ENCODE peak calls at places on chromosomes 2 and 18, in ten cellular contexts. One of them, this sample, is unnamed.

GRCh38 chr18:10036479-10036878 is 122.7 kb downstream of the VAPA start:
- DNase-seq in astrocyte of the spinal cord: no peak
- DNase-seq in psoas muscle: no peak
- DNase-seq in AG04449: no peak
- DNase-seq in prostate gland: no peak
- DNase-seq in AG10803: peak
- DNase-seq in fibroblast of lung: no peak
- DNase-seq in right atrium auricular region: no peak
- DNase-seq in aorta: no peak
- DNase-seq in A673: no peak
- DNase-seq in this sample: no peak

GRCh38 chr2:950627-950992 is at the start of gene SNTG2:
- DNase-seq in astrocyte of the spinal cord: no peak
- DNase-seq in psoas muscle: peak
- DNase-seq in AG04449: no peak
- DNase-seq in prostate gland: peak
- DNase-seq in AG10803: peak
- DNase-seq in fibroblast of lung: no peak
- DNase-seq in right atrium auricular region: no peak
- DNase-seq in aorta: no peak
- DNase-seq in A673: peak
- DNase-seq in this sample: no peak

GRCh38 chr2:186042207-186043028 is 303.8 kb downstream of the FSIP2 start:
- DNase-seq in astrocyte of the spinal cord: no peak
- DNase-seq in psoas muscle: no peak
- DNase-seq in AG04449: no peak
- DNase-seq in prostate gland: no peak
- DNase-seq in AG10803: no peak
- DNase-seq in fibroblast of lung: no peak
- DNase-seq in right atrium auricular region: no peak
- DNase-seq in aorta: peak
- DNase-seq in A673: no peak
- DNase-seq in this sample: no peak

GRCh38 chr18:28132084-28132483 is 44.8 kb downstream of the CDH2 start:
- DNase-seq in astrocyte of the spinal cord: no peak
- DNase-seq in psoas muscle: no peak
- DNase-seq in AG04449: no peak
- DNase-seq in prostate gland: no peak
- DNase-seq in AG10803: no peak
- DNase-seq in fibroblast of lung: no peak
- DNase-seq in right atrium auricular region: no peak
- DNase-seq in aorta: no peak
- DNase-seq in A673: no peak
- DNase-seq in this sample: no peak

GRCh38 chr2:96888082-96889011 is 18.5 kb upstream of the SEMA4C start:
- DNase-seq in astrocyte of the spinal cord: no peak
- DNase-seq in psoas muscle: peak
- DNase-seq in AG04449: no peak
- DNase-seq in prostate gland: peak
- DNase-seq in AG10803: no peak
- DNase-seq in fibroblast of lung: no peak
- DNase-seq in right atrium auricular region: no peak
- DNase-seq in aorta: no peak
- DNase-seq in A673: no peak
- DNase-seq in this sample: no peak

GRCh38 chr2:71060871-71061270 is 7.6 kb upstream of the NAGK start:
- DNase-seq in astrocyte of the spinal cord: no peak
- DNase-seq in psoas muscle: no peak
- DNase-seq in AG04449: no peak
- DNase-seq in prostate gland: no peak
- DNase-seq in AG10803: peak
- DNase-seq in fibroblast of lung: no peak
- DNase-seq in right atrium auricular region: no peak
- DNase-seq in aorta: no peak
- DNase-seq in A673: peak
- DNase-seq in this sample: no peak

GRCh38 chr2:25043241-25043867 is 1.5 kb downstream of the EFR3B start:
- DNase-seq in astrocyte of the spinal cord: peak
- DNase-seq in psoas muscle: no peak
- DNase-seq in AG04449: peak
- DNase-seq in prostate gland: no peak
- DNase-seq in AG10803: peak
- DNase-seq in fibroblast of lung: peak
- DNase-seq in right atrium auricular region: no peak
- DNase-seq in aorta: peak
- DNase-seq in A673: peak
- DNase-seq in this sample: peak

GRCh38 chr18:48770243-48770642 is 180.5 kb downstream of the SMAD7 start:
- DNase-seq in astrocyte of the spinal cord: no peak
- DNase-seq in psoas muscle: no peak
- DNase-seq in AG04449: no peak
- DNase-seq in prostate gland: no peak
- DNase-seq in AG10803: no peak
- DNase-seq in fibroblast of lung: no peak
- DNase-seq in right atrium auricular region: no peak
- DNase-seq in aorta: no peak
- DNase-seq in A673: no peak
- DNase-seq in this sample: no peak

GRCh38 chr2:215431290-215431689 is 4.6 kb downstream of the FN1 start:
- DNase-seq in astrocyte of the spinal cord: no peak
- DNase-seq in psoas muscle: no peak
- DNase-seq in AG04449: no peak
- DNase-seq in prostate gland: no peak
- DNase-seq in AG10803: peak
- DNase-seq in fibroblast of lung: no peak
- DNase-seq in right atrium auricular region: no peak
- DNase-seq in aorta: no peak
- DNase-seq in A673: no peak
- DNase-seq in this sample: no peak

GRCh38 chr2:215432759-215433594 is 2.9 kb downstream of the FN1 start:
- DNase-seq in astrocyte of the spinal cord: peak
- DNase-seq in psoas muscle: no peak
- DNase-seq in AG04449: no peak
- DNase-seq in prostate gland: no peak
- DNase-seq in AG10803: peak
- DNase-seq in fibroblast of lung: peak
- DNase-seq in right atrium auricular region: no peak
- DNase-seq in aorta: no peak
- DNase-seq in A673: no peak
- DNase-seq in this sample: no peak

GRCh38 chr2:215429424-215429823 is 6.4 kb downstream of the FN1 start:
- DNase-seq in astrocyte of the spinal cord: no peak
- DNase-seq in psoas muscle: no peak
- DNase-seq in AG04449: no peak
- DNase-seq in prostate gland: no peak
- DNase-seq in AG10803: peak
- DNase-seq in fibroblast of lung: peak
- DNase-seq in right atrium auricular region: no peak
- DNase-seq in aorta: no peak
- DNase-seq in A673: no peak
- DNase-seq in this sample: no peak

GRCh38 chr2:215431778-215432758 is 3.8 kb downstream of the FN1 start:
- DNase-seq in astrocyte of the spinal cord: peak
- DNase-seq in psoas muscle: no peak
- DNase-seq in AG04449: no peak
- DNase-seq in prostate gland: no peak
- DNase-seq in AG10803: peak
- DNase-seq in fibroblast of lung: peak
- DNase-seq in right atrium auricular region: no peak
- DNase-seq in aorta: no peak
- DNase-seq in A673: no peak
- DNase-seq in this sample: no peak

DNA sequence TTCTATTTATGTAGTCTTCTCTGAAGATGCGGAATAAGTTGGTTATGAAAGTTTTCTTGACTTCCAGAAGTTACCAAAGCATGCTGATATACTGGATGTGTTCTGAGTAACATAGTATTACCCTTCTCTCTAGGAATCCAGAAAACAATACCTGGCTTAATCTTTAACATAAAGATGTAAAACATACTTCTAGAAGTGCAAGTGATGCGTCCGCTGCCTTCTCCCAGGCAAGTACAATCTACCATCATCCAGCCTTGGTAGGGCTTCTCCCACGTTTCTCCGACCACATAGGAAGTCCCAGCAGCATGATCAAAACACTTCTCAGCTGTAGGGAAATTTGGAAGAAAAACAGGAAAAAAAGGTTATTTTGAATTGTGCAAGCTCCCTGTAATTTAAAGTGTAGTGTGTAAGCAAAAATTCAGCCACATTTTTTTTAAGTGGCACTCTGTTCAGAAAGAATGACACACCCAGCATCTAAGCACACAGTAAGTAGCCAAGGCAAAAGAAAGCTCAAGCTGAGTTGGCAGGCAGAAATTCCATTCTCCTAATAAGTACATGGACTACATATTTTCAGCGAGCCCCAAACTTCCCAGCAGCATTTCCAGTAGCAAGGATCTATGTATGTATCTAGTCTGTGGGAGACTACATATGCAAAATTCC is 5.2 kb downstream of the FN1 start:
- DNase-seq in astrocyte of the spinal cord: peak
- DNase-seq in psoas muscle: no peak
- DNase-seq in AG04449: peak
- DNase-seq in prostate gland: no peak
- DNase-seq in AG10803: peak
- DNase-seq in fibroblast of lung: peak
- DNase-seq in right atrium auricular region: no peak
- DNase-seq in aorta: no peak
- DNase-seq in A673: no peak
- DNase-seq in this sample: no peak
- H3K4me3 ChIP-seq in astrocyte of the spinal cord: peak
- H3K4me3 ChIP-seq in psoas muscle: no peak
- H3K4me3 ChIP-seq in AG04449: peak
- H3K4me3 ChIP-seq in prostate gland: no peak
- H3K4me3 ChIP-seq in AG10803: peak
- H3K4me3 ChIP-seq in fibroblast of lung: peak
- H3K4me3 ChIP-seq in right atrium auricular region: no peak
- H3K4me3 ChIP-seq in aorta: peak
- H3K4me3 ChIP-seq in A673: peak
- H3K4me3 ChIP-seq in this sample: no peak

GRCh38 chr2:37599688-37600525 is 71.5 kb downstream of the CDC42EP3 start:
- DNase-seq in astrocyte of the spinal cord: no peak
- DNase-seq in psoas muscle: no peak
- DNase-seq in AG04449: no peak
- DNase-seq in prostate gland: no peak
- DNase-seq in AG10803: no peak
- DNase-seq in fibroblast of lung: no peak
- DNase-seq in right atrium auricular region: no peak
- DNase-seq in aorta: no peak
- DNase-seq in A673: no peak
- DNase-seq in this sample: no peak

GRCh38 chr2:37600735-37601134 is 70.7 kb downstream of the CDC42EP3 start:
- DNase-seq in astrocyte of the spinal cord: no peak
- DNase-seq in psoas muscle: no peak
- DNase-seq in AG04449: no peak
- DNase-seq in prostate gland: no peak
- DNase-seq in AG10803: no peak
- DNase-seq in fibroblast of lung: no peak
- DNase-seq in right atrium auricular region: no peak
- DNase-seq in aorta: no peak
- DNase-seq in A673: no peak
- DNase-seq in this sample: peak

GRCh38 chr2:37601569-37601968 is 69.9 kb downstream of the CDC42EP3 start:
- DNase-seq in astrocyte of the spinal cord: no peak
- DNase-seq in psoas muscle: no peak
- DNase-seq in AG04449: no peak
- DNase-seq in prostate gland: no peak
- DNase-seq in AG10803: no peak
- DNase-seq in fibroblast of lung: no peak
- DNase-seq in right atrium auricular region: no peak
- DNase-seq in aorta: no peak
- DNase-seq in A673: no peak
- DNase-seq in this sample: no peak

GRCh38 chr2:37602702-37603101 is 68.7 kb downstream of the CDC42EP3 start:
- DNase-seq in astrocyte of the spinal cord: no peak
- DNase-seq in psoas muscle: no peak
- DNase-seq in AG04449: no peak
- DNase-seq in prostate gland: no peak
- DNase-seq in AG10803: no peak
- DNase-seq in fibroblast of lung: no peak
- DNase-seq in right atrium auricular region: no peak
- DNase-seq in aorta: no peak
- DNase-seq in A673: no peak
- DNase-seq in this sample: no peak

DNA sequence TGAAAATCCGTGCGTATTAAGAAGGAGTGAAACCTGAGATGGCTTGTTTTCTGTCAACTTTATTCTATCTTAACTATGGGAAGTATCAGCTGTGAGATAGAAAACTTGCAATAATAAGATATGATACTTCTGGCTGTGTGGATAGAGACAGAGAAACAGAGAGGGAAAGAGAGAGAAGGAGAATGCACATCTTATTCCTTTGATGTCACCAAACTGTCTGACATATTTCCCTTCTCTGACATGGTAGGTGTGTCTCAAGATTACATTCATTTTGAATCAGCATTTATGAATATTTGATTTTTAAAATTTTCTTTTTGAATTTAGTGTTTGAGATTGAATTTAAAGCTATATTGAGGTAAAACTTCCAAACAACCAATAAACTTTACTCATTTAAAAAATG is 69.4 kb downstream of the CDC42EP3 start:
- DNase-seq in astrocyte of the spinal cord: no peak
- DNase-seq in psoas muscle: no peak
- DNase-seq in AG04449: no peak
- DNase-seq in prostate gland: no peak
- DNase-seq in AG10803: no peak
- DNase-seq in fibroblast of lung: no peak
- DNase-seq in right atrium auricular region: no peak
- DNase-seq in aorta: no peak
- DNase-seq in A673: no peak
- DNase-seq in this sample: no peak
- H3K4me3 ChIP-seq in astrocyte of the spinal cord: no peak
- H3K4me3 ChIP-seq in psoas muscle: no peak
- H3K4me3 ChIP-seq in AG04449: no peak
- H3K4me3 ChIP-seq in prostate gland: no peak
- H3K4me3 ChIP-seq in AG10803: no peak
- H3K4me3 ChIP-seq in fibroblast of lung: no peak
- H3K4me3 ChIP-seq in right atrium auricular region: no peak
- H3K4me3 ChIP-seq in aorta: no peak
- H3K4me3 ChIP-seq in A673: no peak
- H3K4me3 ChIP-seq in this sample: no peak

GRCh38 chr2:63845866-63846265 is 4.2 kb downstream of the UGP2 start:
- DNase-seq in astrocyte of the spinal cord: no peak
- DNase-seq in psoas muscle: no peak
- DNase-seq in AG04449: no peak
- DNase-seq in prostate gland: no peak
- DNase-seq in AG10803: no peak
- DNase-seq in fibroblast of lung: no peak
- DNase-seq in right atrium auricular region: no peak
- DNase-seq in aorta: no peak
- DNase-seq in A673: no peak
- DNase-seq in this sample: no peak

GRCh38 chr2:63843093-63843492 is 1.4 kb downstream of the UGP2 start:
- DNase-seq in astrocyte of the spinal cord: no peak
- DNase-seq in psoas muscle: no peak
- DNase-seq in AG04449: no peak
- DNase-seq in prostate gland: no peak
- DNase-seq in AG10803: no peak
- DNase-seq in fibroblast of lung: no peak
- DNase-seq in right atrium auricular region: no peak
- DNase-seq in aorta: no peak
- DNase-seq in A673: no peak
- DNase-seq in this sample: no peak

GRCh38 chr2:63842149-63843061 is 709 bp downstream of the UGP2 start:
- DNase-seq in astrocyte of the spinal cord: peak
- DNase-seq in psoas muscle: peak
- DNase-seq in AG04449: no peak
- DNase-seq in prostate gland: peak
- DNase-seq in AG10803: peak
- DNase-seq in fibroblast of lung: peak
- DNase-seq in right atrium auricular region: peak
- DNase-seq in aorta: no peak
- DNase-seq in A673: peak
- DNase-seq in this sample: peak

GRCh38 chr2:63844616-63845015 is 2.9 kb downstream of the UGP2 start:
- DNase-seq in astrocyte of the spinal cord: no peak
- DNase-seq in psoas muscle: no peak
- DNase-seq in AG04449: no peak
- DNase-seq in prostate gland: no peak
- DNase-seq in AG10803: no peak
- DNase-seq in fibroblast of lung: no peak
- DNase-seq in right atrium auricular region: no peak
- DNase-seq in aorta: no peak
- DNase-seq in A673: no peak
- DNase-seq in this sample: no peak

GRCh38 chr2:63843791-63844190 is 2.1 kb downstream of the UGP2 start:
- DNase-seq in astrocyte of the spinal cord: no peak
- DNase-seq in psoas muscle: no peak
- DNase-seq in AG04449: no peak
- DNase-seq in prostate gland: no peak
- DNase-seq in AG10803: no peak
- DNase-seq in fibroblast of lung: no peak
- DNase-seq in right atrium auricular region: no peak
- DNase-seq in aorta: no peak
- DNase-seq in A673: no peak
- DNase-seq in this sample: no peak
- H3K4me3 ChIP-seq in astrocyte of the spinal cord: no peak
- H3K4me3 ChIP-seq in psoas muscle: peak
- H3K4me3 ChIP-seq in AG04449: peak
- H3K4me3 ChIP-seq in prostate gland: no peak
- H3K4me3 ChIP-seq in AG10803: peak
- H3K4me3 ChIP-seq in fibroblast of lung: peak
- H3K4me3 ChIP-seq in right atrium auricular region: peak
- H3K4me3 ChIP-seq in aorta: peak
- H3K4me3 ChIP-seq in A673: no peak
- H3K4me3 ChIP-seq in this sample: peak

GRCh38 chr2:158125756-158126498 is 24.3 kb downstream of the UPP2 start:
- DNase-seq in astrocyte of the spinal cord: no peak
- DNase-seq in psoas muscle: no peak
- DNase-seq in AG04449: no peak
- DNase-seq in prostate gland: no peak
- DNase-seq in AG10803: no peak
- DNase-seq in fibroblast of lung: no peak
- DNase-seq in right atrium auricular region: no peak
- DNase-seq in aorta: no peak
- DNase-seq in A673: no peak
- DNase-seq in this sample: no peak

GRCh38 chr2:158124896-158125295 is 23.2 kb downstream of the UPP2 start:
- DNase-seq in astrocyte of the spinal cord: no peak
- DNase-seq in psoas muscle: no peak
- DNase-seq in AG04449: no peak
- DNase-seq in prostate gland: no peak
- DNase-seq in AG10803: no peak
- DNase-seq in fibroblast of lung: no peak
- DNase-seq in right atrium auricular region: no peak
- DNase-seq in aorta: no peak
- DNase-seq in A673: no peak
- DNase-seq in this sample: no peak

GRCh38 chr2:158128168-158128973 is 26.7 kb downstream of the UPP2 start:
- DNase-seq in astrocyte of the spinal cord: no peak
- DNase-seq in psoas muscle: no peak
- DNase-seq in AG04449: no peak
- DNase-seq in prostate gland: no peak
- DNase-seq in AG10803: no peak
- DNase-seq in fibroblast of lung: no peak
- DNase-seq in right atrium auricular region: no peak
- DNase-seq in aorta: no peak
- DNase-seq in A673: no peak
- DNase-seq in this sample: no peak

GRCh38 chr2:158129037-158129436 is 27.4 kb downstream of the UPP2 start:
- DNase-seq in astrocyte of the spinal cord: no peak
- DNase-seq in psoas muscle: no peak
- DNase-seq in AG04449: no peak
- DNase-seq in prostate gland: no peak
- DNase-seq in AG10803: no peak
- DNase-seq in fibroblast of lung: no peak
- DNase-seq in right atrium auricular region: no peak
- DNase-seq in aorta: no peak
- DNase-seq in A673: no peak
- DNase-seq in this sample: no peak

GRCh38 chr2:158127380-158127804 is 25.7 kb downstream of the UPP2 start:
- DNase-seq in astrocyte of the spinal cord: no peak
- DNase-seq in psoas muscle: no peak
- DNase-seq in AG04449: no peak
- DNase-seq in prostate gland: no peak
- DNase-seq in AG10803: no peak
- DNase-seq in fibroblast of lung: no peak
- DNase-seq in right atrium auricular region: no peak
- DNase-seq in aorta: no peak
- DNase-seq in A673: no peak
- DNase-seq in this sample: no peak
- H3K4me3 ChIP-seq in astrocyte of the spinal cord: no peak
- H3K4me3 ChIP-seq in psoas muscle: no peak
- H3K4me3 ChIP-seq in AG04449: no peak
- H3K4me3 ChIP-seq in prostate gland: no peak
- H3K4me3 ChIP-seq in AG10803: no peak
- H3K4me3 ChIP-seq in fibroblast of lung: no peak
- H3K4me3 ChIP-seq in right atrium auricular region: no peak
- H3K4me3 ChIP-seq in aorta: no peak
- H3K4me3 ChIP-seq in A673: no peak
- H3K4me3 ChIP-seq in this sample: no peak